ENCODE peak calls at places on chromosome 22, in four cellular contexts. Q is CD4-positive, alpha-beta T cell; B is WERI-Rb-1; J is neural crest cell. A is an unnamed sample.

GRCh38 chr22:17085277-17086091 is 684 bp downstream of the IL17RA start:
- DNase-seq in J (no peak), B (no peak), Q (peak), A (no peak)

GRCh38 chr22:17387356-17387755 is 18.1 kb downstream of the CECR2 start:
- DNase-seq in Q (no peak), B (no peak), J (no peak), A (no peak)

GRCh38 chr22:42881298-42881697 is 24.2 kb upstream of the ARFGAP3 start:
- DNase-seq in J (no peak), Q (no peak), B (no peak), A (no peak)

GRCh38 chr22:17213976-17214375 is 5.3 kb downstream of the ADA2 start:
- DNase-seq in J (peak), B (peak), Q (peak), A (peak)

GRCh38 chr22:38719196-38719595 is 13.5 kb downstream of the GTPBP1 start:
- DNase-seq in J (no peak), Q (no peak), B (no peak), A (no peak)

GRCh38 chr22:38755155-38755910 is 465 bp downstream of the SUN2 start:
- DNase-seq in J (peak), B (peak), Q (peak), A (peak)

GRCh38 chr22:45240137-45240809 is 421 bp downstream of the KIAA0930 start:
- DNase-seq in Q (no peak), J (no peak), B (no peak), A (no peak)

GRCh38 chr22:17205432-17205831 is 13.8 kb downstream of the ADA2 start:
- DNase-seq in B (no peak), Q (no peak), J (no peak), A (no peak)

GRCh38 chr22:16866167-16866566 is 41.0 kb upstream of the XKR3 start:
- DNase-seq in B (no peak), J (no peak), Q (no peak), A (no peak)

GRCh38 chr22:30266445-30267381 is at the start of gene OSM:
- DNase-seq in B (no peak), J (no peak), Q (peak), A (no peak)

GRCh38 chr22:29105468-29105867 is 32.6 kb downstream of the KREMEN1 start:
- DNase-seq in B (no peak), Q (no peak), J (no peak), A (no peak)

GRCh38 chr22:46593996-46594946 is 25.9 kb upstream of the GRAMD4 start:
- DNase-seq in B (no peak), Q (no peak), J (no peak), A (no peak)

GRCh38 chr22:46595545-46595944 is 24.6 kb upstream of the GRAMD4 start:
- DNase-seq in J (no peak), Q (no peak), B (no peak), A (no peak)

GRCh38 chr22:46596819-46597218 is 23.4 kb upstream of the GRAMD4 start:
- DNase-seq in Q (no peak), J (no peak), B (peak), A (no peak)

GRCh38 chr22:46594947-46595298 is 25.3 kb upstream of the GRAMD4 start:
- DNase-seq in Q (no peak), J (no peak), B (no peak), A (no peak)

DNA sequence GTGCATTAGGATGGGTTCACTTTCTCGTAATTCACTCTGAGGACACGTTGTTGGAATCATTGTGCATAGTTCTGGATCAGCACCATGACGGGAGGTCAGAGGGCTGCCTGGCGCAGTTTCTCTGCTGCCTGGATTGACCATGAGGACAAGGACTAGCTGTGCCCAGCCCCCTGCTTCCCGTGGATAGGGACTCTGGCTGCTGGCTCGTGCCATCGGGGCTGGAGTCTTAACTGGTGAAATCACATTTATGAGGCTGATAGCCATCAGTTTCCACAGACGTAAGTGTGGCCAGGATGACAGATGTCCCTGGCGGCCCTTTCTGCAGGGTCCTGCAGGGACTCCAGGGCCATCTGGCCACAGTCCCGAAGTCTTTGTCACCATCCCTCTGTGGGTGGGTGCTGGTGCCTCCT is 24.1 kb upstream of the GRAMD4 start:
- DNase-seq in B (peak), J (no peak), Q (no peak), A (no peak)
- TF ChIP-seq CTCF in B (peak), J (no peak), Q (no peak), A (no peak)

GRCh38 chr22:40114411-40114810 is 63.3 kb upstream of the TNRC6B start:
- DNase-seq in J (no peak), B (no peak), Q (no peak), A (no peak)
- TF ChIP-seq CTCF in J (no peak), B (no peak), Q (no peak), A (no peak)

DNA sequence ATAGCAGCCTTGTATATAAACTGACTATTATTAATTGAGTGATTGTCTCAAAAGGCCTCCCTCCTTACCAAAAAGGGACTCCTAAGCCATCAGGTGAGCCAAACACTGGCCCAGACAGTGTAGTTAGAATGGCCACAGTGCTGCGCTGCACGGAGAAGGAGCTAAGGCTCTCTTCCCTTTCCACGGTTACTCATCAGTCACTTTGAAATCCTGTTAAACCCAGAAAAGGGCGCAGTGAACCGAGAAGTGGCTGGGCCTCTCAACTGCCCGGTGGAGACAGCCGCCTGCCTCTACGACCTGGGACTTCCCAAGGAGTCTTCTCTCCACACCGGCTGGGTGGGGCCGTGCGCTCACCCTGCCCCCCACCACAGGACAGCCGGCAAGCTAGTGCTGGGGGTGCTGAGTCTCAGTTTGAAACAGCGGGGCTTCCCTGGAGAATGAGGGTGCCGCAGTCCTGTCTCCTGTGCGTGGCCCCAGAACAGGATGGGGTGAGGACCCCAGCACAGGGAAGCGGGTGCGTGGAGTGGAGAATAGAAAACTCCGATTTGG is 1.3 kb downstream of the MYH9 start:
- DNase-seq in J (no peak), Q (no peak), B (peak), A (peak)
- TF ChIP-seq CTCF in J (no peak), Q (no peak), B (peak), A (no peak)

GRCh38 chr22:37634505-37635002 is 4.9 kb upstream of the SH3BP1 start:
- DNase-seq in J (no peak), B (no peak), Q (no peak), A (no peak)
- TF ChIP-seq CTCF in J (no peak), B (no peak), Q (peak), A (peak)

DNA sequence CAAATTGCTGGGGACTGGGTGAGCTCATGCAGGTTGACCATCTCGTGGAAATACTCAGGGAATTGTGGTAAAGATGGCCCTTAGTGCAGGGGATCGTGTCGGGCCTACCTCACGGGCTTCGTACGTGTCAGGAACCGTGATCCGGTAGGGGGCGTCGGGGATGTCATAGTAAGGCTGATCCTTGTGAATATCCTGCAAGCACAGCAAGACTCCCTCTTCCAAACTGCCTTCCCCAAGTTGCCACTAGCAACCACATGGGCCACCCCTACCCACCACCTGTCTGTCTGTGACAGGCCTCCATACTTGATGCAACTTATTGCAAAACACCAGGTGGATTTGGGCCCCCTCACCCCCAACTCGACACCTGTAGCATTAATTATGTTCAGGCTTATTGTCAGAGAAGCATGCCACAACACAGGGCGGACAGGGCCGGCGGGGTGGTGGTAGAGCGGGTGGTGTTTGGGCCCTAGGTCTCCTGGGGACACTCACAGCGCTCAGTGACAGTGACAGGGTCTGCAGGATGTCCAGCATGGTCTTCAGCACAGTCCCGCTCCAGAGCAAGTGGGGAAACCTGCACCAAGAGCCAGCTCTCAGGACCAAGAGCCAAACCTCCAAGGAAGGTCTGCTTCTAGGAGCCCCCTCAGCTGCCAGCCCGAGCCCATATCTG is 22.6 kb upstream of the SERPIND1 start:
- DNase-seq in B (peak), J (no peak), Q (no peak), A (no peak)
- TF ChIP-seq CTCF in B (peak), J (no peak), Q (no peak), A (no peak)

DNA sequence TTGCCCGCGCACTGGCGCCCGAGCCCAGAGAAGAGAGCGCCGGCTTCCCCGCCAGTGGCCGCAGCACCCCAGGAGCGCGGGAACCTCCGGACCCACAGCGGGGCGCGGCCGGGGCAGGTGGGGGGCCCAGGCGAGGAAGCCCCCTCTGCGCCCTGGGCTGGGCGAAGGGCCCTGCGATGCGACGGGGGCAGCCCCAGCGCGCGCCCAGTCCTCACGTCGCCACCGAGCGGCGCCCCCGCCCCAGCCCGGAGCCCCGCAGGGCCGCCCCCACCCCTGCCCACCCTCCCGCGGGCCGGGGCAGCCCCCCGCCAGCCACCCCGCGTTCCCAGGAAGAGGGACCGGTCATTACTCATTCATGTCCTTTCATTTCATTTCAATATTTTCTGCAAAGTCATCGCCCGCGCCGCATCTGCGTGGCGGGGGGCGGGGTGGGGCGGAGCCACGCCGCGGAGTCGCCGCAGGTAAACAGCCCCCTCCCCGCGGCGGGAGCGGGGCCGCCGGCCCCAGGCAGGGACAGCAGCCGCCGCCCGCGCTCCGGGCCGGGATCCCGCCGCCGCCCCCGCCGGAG is 673 bp upstream of the PANX2 start:
- DNase-seq in B (no peak), J (no peak), Q (no peak), A (peak)
- TF ChIP-seq CTCF in B (peak), J (peak), Q (no peak), A (peak)